ENCODE peak calls at places on chromosome 19, in six cellular contexts. Y is activated T-cell treated with anti-CD3 and anti-CD28 coated beads for 48 hours; I is breast epithelium; G is stimulated activated CD4-positive, alpha-beta T cell treated with anti-CD3 and anti-CD28 coated beads, Interleukin-4, amount 100 ng/mL, for 48 hours; R is HepG2; U is lung. D is an unnamed sample.

GRCh38 chr19:4575267-4575793 is 15.8 kb upstream of the SEMA6B start:
- DNase-seq in Y (no peak), I (no peak), G (no peak), R (peak), U (peak), D (no peak)

GRCh38 chr19:23758187-23759074 is at the start of gene ZNF681:
- DNase-seq in Y (peak), I (peak), G (peak), R (no peak), U (peak), D (peak)

GRCh38 chr19:40443930-40444180 is 280 bp downstream of the SERTAD3 start:
- DNase-seq in Y (peak), I (no peak), G (no peak), R (no peak), U (no peak), D (no peak)

GRCh38 chr19:9872618-9873242 is 37.6 kb downstream of the PIN1 start:
- DNase-seq in Y (no peak), I (no peak), G (no peak), R (no peak), U (no peak), D (no peak)

GRCh38 chr19:42989851-42990250 is 36.4 kb downstream of the PSG11 start:
- DNase-seq in Y (no peak), I (no peak), G (no peak), R (no peak), U (no peak), D (no peak)

GRCh38 chr19:40594657-40595077 is 6.5 kb upstream of the LTBP4 start:
- DNase-seq in Y (no peak), I (no peak), G (no peak), R (no peak), U (no peak), D (no peak)

GRCh38 chr19:6048808-6049405 is 61.4 kb downstream of the RFX2 start:
- DNase-seq in Y (peak), I (peak), G (peak), R (peak), U (peak), D (peak)

GRCh38 chr19:55247621-55248099 is 11.2 kb downstream of the PPP6R1 start:
- DNase-seq in Y (no peak), I (peak), G (no peak), R (no peak), U (peak), D (no peak)

GRCh38 chr19:12749938-12750521 is 1.6 kb upstream of the BEST2 start:
- DNase-seq in Y (no peak), I (no peak), G (no peak), R (no peak), U (no peak), D (no peak)

GRCh38 chr19:49104229-49104864 is 9.8 kb upstream of the LIN7B start:
- DNase-seq in Y (no peak), I (no peak), G (no peak), R (no peak), U (no peak), D (no peak)

GRCh38 chr19:18594096-18594823 is 5.7 kb downstream of the REX1BD start:
- DNase-seq in Y (peak), I (peak), G (peak), R (no peak), U (peak), D (peak)

GRCh38 chr19:33417751-33418150 is 44.2 kb downstream of the CEBPG start:
- DNase-seq in Y (no peak), I (no peak), G (no peak), R (no peak), U (no peak), D (no peak)

GRCh38 chr19:46404039-46404883 is 9.1 kb downstream of the CCDC8 start:
- DNase-seq in Y (no peak), I (no peak), G (no peak), R (peak), U (peak), D (no peak)

GRCh38 chr19:41860419-41861097 is 503 bp downstream of the RPS19 start:
- DNase-seq in Y (no peak), I (no peak), G (no peak), R (no peak), U (peak), D (no peak)

GRCh38 chr19:33802801-33803200 is 6.1 kb downstream of the KCTD15 start:
- DNase-seq in Y (no peak), I (no peak), G (no peak), R (no peak), U (no peak), D (no peak)

GRCh38 chr19:49749771-49750170 is 13.3 kb downstream of the TSKS start:
- DNase-seq in Y (no peak), I (no peak), G (no peak), R (no peak), U (no peak), D (no peak)

GRCh38 chr19:53872762-53873161 is 5.1 kb downstream of the MYADM start:
- DNase-seq in Y (no peak), I (no peak), G (no peak), R (no peak), U (no peak), D (no peak)

GRCh38 chr19:4197625-4198466 is 15.4 kb downstream of the ANKRD24 start:
- DNase-seq in Y (no peak), I (no peak), G (no peak), R (no peak), U (no peak), D (peak)

GRCh38 chr19:38434549-38435051 is 1.1 kb downstream of the RYR1 start:
- DNase-seq in Y (no peak), I (no peak), G (no peak), R (no peak), U (no peak), D (no peak)

GRCh38 chr19:10517361-10517759 is at the start of gene S1PR5:
- DNase-seq in Y (no peak), I (no peak), G (no peak), R (no peak), U (no peak), D (no peak)

GRCh38 chr19:5060591-5061339 is 91.9 kb downstream of the KDM4B start:
- DNase-seq in Y (no peak), I (no peak), G (no peak), R (no peak), U (no peak), D (no peak)

GRCh38 chr19:49930483-49931011 is 1.2 kb upstream of the NUP62 start:
- DNase-seq in Y (no peak), I (no peak), G (no peak), R (no peak), U (no peak), D (no peak)

GRCh38 chr19:35295792-35296462 is 4.0 kb downstream of the MAG start:
- DNase-seq in Y (peak), I (no peak), G (peak), R (no peak), U (no peak), D (peak)

GRCh38 chr19:7953576-7953975 is 10.1 kb upstream of the TIMM44 start:
- DNase-seq in Y (no peak), I (no peak), G (no peak), R (no peak), U (no peak), D (no peak)

GRCh38 chr19:44748426-44749254 is at the start of gene BCL3:
- DNase-seq in Y (peak), I (peak), G (peak), R (no peak), U (peak), D (peak)

GRCh38 chr19:54114340-54114826 is 1.1 kb downstream of the TFPT start:
- DNase-seq in Y (peak), I (no peak), G (peak), R (no peak), U (peak), D (peak)

GRCh38 chr19:48511800-48512503 is at the start of gene LMTK3:
- DNase-seq in Y (peak), I (no peak), G (peak), R (no peak), U (no peak), D (peak)

GRCh38 chr19:616276-616675 is 17.1 kb downstream of the POLRMT start:
- DNase-seq in Y (no peak), I (no peak), G (no peak), R (no peak), U (no peak), D (no peak)

GRCh38 chr19:45595814-45596213 is 6.2 kb downstream of the GPR4 start:
- DNase-seq in Y (no peak), I (no peak), G (no peak), R (no peak), U (no peak), D (no peak)

GRCh38 chr19:6210721-6211600 is 68.8 kb downstream of the MLLT1 start:
- DNase-seq in Y (no peak), I (no peak), G (no peak), R (no peak), U (no peak), D (no peak)